ENCODE peak calls at places on chromosomes 16 and 17, in six cellular contexts. X is IMR-90, R is neuronal stem cell, W is mesenchymal stem cell, F is H9, J is mesendoderm. S is an unnamed sample.

GRCh38 chr17:40558651-40559015 is 6.6 kb downstream of the CCR7 start:
- DNase-seq in W (no peak), R (no peak), F (no peak), X (no peak), J (no peak), S (no peak)

GRCh38 chr17:73228748-73229236 is 32.9 kb downstream of the CPSF4L start:
- DNase-seq in F (no peak), J (peak; percentile 77), X (peak; percentile 90), W (peak; percentile 87), R (no peak), S (peak; percentile 57)

GRCh38 chr17:49201481-49201927 is 8.9 kb downstream of the GNGT2 start:
- DNase-seq in X (peak; percentile 78), R (no peak), W (peak; percentile 13), F (no peak), J (no peak), S (no peak)

GRCh38 chr17:8176197-8176940 is at the start of gene TMEM107:
- DNase-seq in R (peak; percentile 84), F (peak; percentile 97), W (peak; percentile 88), J (peak; percentile 96), X (peak; percentile 72), S (peak; percentile 92)

GRCh38 chr16:61362583-61362982 is 673.7 kb downstream of the CDH8 start:
- DNase-seq in F (no peak), J (no peak), X (no peak), W (no peak), R (no peak), S (no peak)

GRCh38 chr17:66714046-66715023 is 120.6 kb upstream of the CACNG5 start:
- DNase-seq in R (no peak), J (no peak), X (no peak), F (peak; percentile 48), W (no peak), S (no peak)

GRCh38 chr16:82627811-82628339 is 1.1 kb downstream of the CDH13 start:
- DNase-seq in W (peak; percentile 47), X (peak; percentile 26), F (peak; percentile 43), R (no peak), J (no peak), S (no peak)

GRCh38 chr16:46857261-46857962 is 26.4 kb upstream of the C16orf87 start:
- DNase-seq in F (no peak), J (no peak), W (peak; percentile 76), R (no peak), X (peak; percentile 82), S (no peak)

GRCh38 chr16:85176541-85177447 is 64.5 kb upstream of the CIBAR2 start:
- DNase-seq in W (no peak), J (no peak), X (peak; percentile 52), F (no peak), R (no peak), S (no peak)

GRCh38 chr17:18320301-18320700 is 5.2 kb downstream of the SMCR8 start:
- DNase-seq in X (no peak), F (no peak), W (no peak), J (no peak), R (no peak), S (no peak)

GRCh38 chr17:51260960-51261958 is 913 bp downstream of the UTP18 start:
- DNase-seq in F (peak; percentile 89), W (peak; percentile 42), J (peak; percentile 82), X (no peak), R (peak; percentile 74), S (peak; percentile 72)

GRCh38 chr16:86932130-86932982 is 354.0 kb downstream of the FOXL1 start:
- DNase-seq in J (no peak), F (no peak), W (no peak), X (no peak), R (no peak), S (no peak)
- H2BK5ac ChIP-seq in J (no peak overlapping the region), F (no peak overlapping the region), W (no peak overlapping the region), X (peak overlapping the region; percentile 48), R (no peak overlapping the region), S (no peak overlapping the region)

DNA sequence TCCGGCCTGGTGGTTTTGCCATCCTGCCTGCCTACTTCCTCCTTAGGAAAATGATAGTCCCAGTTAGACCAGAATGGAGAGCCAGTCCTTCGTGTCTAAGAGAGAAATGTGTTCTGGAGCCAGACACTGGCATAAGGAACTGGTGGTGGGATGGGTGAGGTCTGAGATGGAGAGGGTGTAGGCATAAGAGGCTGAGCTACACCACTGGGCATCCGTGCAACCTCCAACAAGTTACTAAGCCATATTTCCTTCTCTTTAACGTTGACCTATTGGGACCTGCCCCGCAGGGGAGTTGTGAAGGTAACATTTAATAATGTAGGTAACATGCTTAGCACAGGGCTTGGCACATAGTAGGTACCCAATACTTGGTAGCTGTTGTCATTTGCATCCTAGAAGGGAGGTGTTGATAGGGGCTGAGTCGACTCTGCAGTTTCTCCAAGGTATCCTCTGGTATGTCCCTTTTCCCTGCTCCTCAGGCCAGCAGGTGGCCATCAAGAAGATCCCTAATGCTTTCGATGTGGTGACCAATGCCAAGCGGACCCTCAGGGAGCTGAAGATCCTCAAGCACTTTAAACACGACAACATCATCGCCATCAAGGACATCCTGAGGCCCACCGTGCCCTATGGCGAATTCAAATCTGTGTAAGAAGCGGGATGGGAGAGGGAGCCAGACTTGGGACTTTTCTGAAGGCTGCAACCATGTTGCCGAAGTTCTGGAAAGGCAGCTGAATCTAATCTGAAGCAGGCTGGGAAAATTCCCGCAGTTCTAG is 1.2 kb downstream of the MAPK7 start:
- DNase-seq in J (no peak), F (no peak), X (no peak), R (no peak), W (no peak), S (no peak)
- H2BK5ac ChIP-seq in J (no peak overlapping the region), F (no peak overlapping the region), X (peak overlapping the region; percentile 64), R (no peak overlapping the region), W (no peak overlapping the region), S (no peak overlapping the region)

GRCh38 chr16:83887564-83887963 is 11.4 kb upstream of the MLYCD start:
- DNase-seq in F (no peak), W (no peak), X (no peak), R (no peak), J (no peak), S (no peak)
- H2BK5ac ChIP-seq in F (no peak overlapping the region), W (no peak overlapping the region), X (no peak overlapping the region), R (no peak overlapping the region), J (peak overlapping the region; percentile 99), S (no peak overlapping the region)

DNA sequence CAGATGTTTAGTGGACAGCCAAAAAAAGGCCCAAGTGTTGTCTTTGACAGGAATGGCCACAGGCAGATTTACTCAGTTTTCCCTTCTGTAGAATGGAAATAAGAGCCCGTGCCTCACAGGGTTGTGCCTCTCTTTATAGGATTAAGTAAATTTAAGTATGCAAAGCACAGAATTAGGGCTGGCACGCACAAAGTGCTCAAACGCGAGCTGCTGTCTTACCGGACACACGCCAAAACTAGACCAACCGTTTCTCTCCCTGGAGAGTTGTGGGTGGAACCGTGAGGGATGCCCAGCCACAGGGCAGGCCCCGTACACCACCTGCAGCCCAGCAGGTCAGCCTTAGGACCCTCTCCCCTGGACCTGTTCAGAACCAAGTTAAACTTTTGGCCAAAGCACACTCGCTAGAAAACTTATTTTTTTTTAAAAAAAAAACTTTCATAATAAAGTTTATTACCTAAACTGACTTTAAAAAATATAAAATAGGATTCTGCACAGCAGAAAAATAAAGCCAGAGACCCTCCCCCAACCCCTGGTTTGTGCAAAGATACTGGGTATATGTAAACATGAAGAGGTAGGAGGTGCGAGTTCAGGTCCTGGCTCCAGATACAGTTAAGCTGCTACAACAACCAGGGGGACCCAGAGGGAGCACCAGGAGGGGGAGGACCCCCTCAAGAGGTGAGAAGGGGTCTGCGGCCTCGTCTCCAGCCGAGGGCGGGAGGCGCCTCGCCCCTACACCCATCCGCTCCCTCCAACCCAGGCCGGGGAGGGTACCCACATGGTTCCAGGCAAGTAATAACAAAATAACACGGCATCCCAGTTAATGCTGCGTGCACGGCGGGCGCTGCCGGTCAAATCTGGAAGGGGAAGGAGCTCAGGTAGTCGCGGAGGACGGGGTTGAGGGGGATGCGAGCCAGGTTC is 1.8 kb downstream of the SOCS1 start:
- DNase-seq in W (no peak), J (no peak), F (no peak), X (peak; percentile 16), R (no peak), S (no peak)
- H2BK5ac ChIP-seq in W (no peak overlapping the region), J (no peak overlapping the region), F (no peak overlapping the region), X (peak overlapping the region; percentile 14), R (peak overlapping the region; percentile 49), S (no peak overlapping the region)

DNA sequence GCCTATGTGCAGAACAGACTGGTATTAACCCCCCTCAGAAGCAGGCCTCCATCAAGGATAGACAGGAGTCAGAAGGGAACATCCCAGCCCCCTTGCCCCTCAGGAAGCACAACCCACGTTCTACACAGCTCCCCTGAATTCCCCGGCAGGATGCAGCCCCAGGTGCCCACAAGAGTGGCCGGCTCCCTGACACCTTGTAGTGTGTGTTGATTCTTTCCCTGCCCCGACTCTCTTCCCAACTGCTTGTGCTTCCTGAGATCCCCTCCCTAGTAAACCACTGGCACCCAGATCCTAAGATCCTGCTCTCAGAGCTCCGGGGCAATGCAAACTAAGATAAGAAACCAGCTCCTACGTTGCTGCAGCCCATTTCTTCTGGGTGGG is 34.8 kb upstream of the LITAF start:
- DNase-seq in R (no peak), F (no peak), J (no peak), W (no peak), X (no peak), S (no peak)
- H2BK5ac ChIP-seq in R (no peak overlapping the region), F (no peak overlapping the region), J (no peak overlapping the region), W (no peak overlapping the region), X (peak overlapping the region; percentile 47), S (no peak overlapping the region)

DNA sequence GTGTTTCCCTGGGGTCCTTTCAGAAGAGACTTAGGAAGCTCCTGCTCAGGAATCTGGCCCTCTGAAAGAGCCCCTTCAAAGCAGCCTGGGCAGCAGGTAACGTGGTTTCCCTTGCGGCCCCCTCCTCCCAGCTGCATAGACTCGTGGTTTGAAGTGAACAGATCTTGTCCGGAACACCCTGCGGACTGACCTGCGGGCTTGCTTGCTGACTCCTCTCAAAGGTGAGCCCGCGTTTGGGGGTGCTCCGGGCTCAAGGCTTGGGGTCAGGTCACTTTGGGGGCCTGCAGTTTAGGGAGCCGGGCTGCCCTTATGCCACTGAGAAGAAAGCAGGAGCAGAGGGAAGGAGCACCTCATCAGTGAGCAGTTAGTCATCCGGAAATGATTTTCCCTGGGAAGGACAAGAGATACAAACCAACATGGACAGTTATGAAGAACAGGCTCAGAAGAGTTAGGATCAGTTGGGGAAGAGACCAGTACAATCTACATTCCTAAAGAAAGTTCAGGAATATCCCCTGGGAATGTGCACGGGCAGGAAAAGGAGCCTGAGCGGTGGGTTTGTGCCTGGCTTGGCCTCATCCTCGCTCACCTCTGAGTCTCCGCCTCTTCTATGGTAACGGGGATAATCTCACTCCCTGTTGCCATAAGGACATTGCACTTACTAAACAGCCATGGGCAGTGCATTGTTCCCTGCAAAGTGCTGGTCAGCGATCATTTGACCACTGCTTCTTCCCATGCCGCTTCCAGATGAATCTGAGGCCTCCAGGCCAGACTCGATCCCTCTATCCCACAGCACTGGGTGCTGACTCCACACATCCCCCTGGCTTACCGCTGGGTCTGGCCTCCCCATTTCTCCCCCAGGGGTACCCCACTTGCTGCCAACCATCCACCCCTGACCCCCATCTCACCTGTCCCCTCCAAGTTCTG is 10.0 kb downstream of the LDHD start:
- DNase-seq in W (no peak), R (no peak), J (no peak), F (peak; percentile 24), X (no peak), S (peak; percentile 62)
- H2BK5ac ChIP-seq in W (no peak overlapping the region), R (no peak overlapping the region), J (no peak overlapping the region), F (no peak overlapping the region), X (peak overlapping the region; percentile 20), S (no peak overlapping the region)

GRCh38 chr17:1010086-1010450 is 13.1 kb downstream of the TIMM22 start:
- DNase-seq in X (no peak), J (no peak), W (no peak), R (no peak), F (no peak), S (no peak)
- H2BK5ac ChIP-seq in X (no peak overlapping the region), J (no peak overlapping the region), W (no peak overlapping the region), R (no peak overlapping the region), F (no peak overlapping the region), S (no peak overlapping the region)

GRCh38 chr17:530851-531250 is 178.2 kb upstream of the RPH3AL start:
- DNase-seq in R (no peak), J (no peak), X (no peak), W (no peak), F (no peak), S (no peak)
- H2BK5ac ChIP-seq in R (no peak overlapping the region), J (no peak overlapping the region), X (no peak overlapping the region), W (no peak overlapping the region), F (no peak overlapping the region), S (no peak overlapping the region)

S was measured in trophoblast cell.